ENCODE peak calls at places on chromosomes 7 and 10, in seven cellular contexts. G is stomach, E is tibial nerve, S is adrenal gland, X is suprapubic skin, T is lower leg skin, R is spleen. U is an unnamed sample.
A peak's percentile ranks its signal among the peaks of the same experiment; 100 is the strongest.

GRCh38 chr10:44864042-44864436 is 47.1 kb upstream of the TMEM72 start:
- DNase-seq in S (no peak), G (no peak), E (no peak), X (no peak), T (no peak), R (no peak), U (no peak)

GRCh38 chr7:132568962-132569361 is 7.3 kb downstream of the PLXNA4 start:
- DNase-seq in E (no peak), S (no peak), T (no peak), G (no peak), X (no peak), R (no peak), U (no peak)

GRCh38 chr10:123808873-123809272 is 82.7 kb downstream of the CPXM2 start:
- DNase-seq in S (no peak), R (no peak), T (no peak), X (no peak), E (no peak), G (no peak), U (no peak)

GRCh38 chr7:4682621-4683042 is 537 bp downstream of the FOXK1 start:
- DNase-seq in R (peak; percentile 93), E (no peak), X (no peak), G (peak; percentile 68), S (peak; percentile 79), T (no peak), U (peak; percentile 78)

GRCh38 chr10:12782537-12782936 is 219.0 kb downstream of the CCDC3 start:
- DNase-seq in E (no peak), S (peak; percentile 64), X (no peak), G (peak; percentile 47), R (no peak), T (no peak), U (peak; percentile 37)

GRCh38 chr7:18408461-18408860 is 87.1 kb upstream of the HDAC9 start:
- DNase-seq in R (no peak), G (no peak), X (no peak), E (no peak), T (no peak), S (no peak), U (no peak)

GRCh38 chr7:139725077-139725476 is 52.7 kb downstream of the HIPK2 start:
- DNase-seq in T (no peak), X (no peak), S (peak; percentile 52), G (no peak), E (no peak), R (no peak), U (no peak)

GRCh38 chr7:112204776-112205347 is 1.3 kb downstream of the DOCK4 start:
- DNase-seq in R (no peak), G (no peak), X (no peak), E (no peak), T (no peak), S (no peak), U (peak; percentile 16)

GRCh38 chr10:5608608-5609270 is 57.7 kb downstream of the ASB13 start:
- DNase-seq in E (no peak), S (peak; percentile 68), R (no peak), X (no peak), T (no peak), G (no peak), U (no peak)

GRCh38 chr10:5611899-5612680 is 54.3 kb downstream of the ASB13 start:
- DNase-seq in E (no peak), X (no peak), S (no peak), T (no peak), R (no peak), G (no peak), U (no peak)

GRCh38 chr10:5606864-5607263 is 59.5 kb downstream of the ASB13 start:
- DNase-seq in G (no peak), E (no peak), S (no peak), T (no peak), R (no peak), X (no peak), U (no peak)

GRCh38 chr10:5607594-5607993 is 58.8 kb downstream of the ASB13 start:
- DNase-seq in E (no peak), X (no peak), T (no peak), R (no peak), S (no peak), G (no peak), U (no peak)

DNA sequence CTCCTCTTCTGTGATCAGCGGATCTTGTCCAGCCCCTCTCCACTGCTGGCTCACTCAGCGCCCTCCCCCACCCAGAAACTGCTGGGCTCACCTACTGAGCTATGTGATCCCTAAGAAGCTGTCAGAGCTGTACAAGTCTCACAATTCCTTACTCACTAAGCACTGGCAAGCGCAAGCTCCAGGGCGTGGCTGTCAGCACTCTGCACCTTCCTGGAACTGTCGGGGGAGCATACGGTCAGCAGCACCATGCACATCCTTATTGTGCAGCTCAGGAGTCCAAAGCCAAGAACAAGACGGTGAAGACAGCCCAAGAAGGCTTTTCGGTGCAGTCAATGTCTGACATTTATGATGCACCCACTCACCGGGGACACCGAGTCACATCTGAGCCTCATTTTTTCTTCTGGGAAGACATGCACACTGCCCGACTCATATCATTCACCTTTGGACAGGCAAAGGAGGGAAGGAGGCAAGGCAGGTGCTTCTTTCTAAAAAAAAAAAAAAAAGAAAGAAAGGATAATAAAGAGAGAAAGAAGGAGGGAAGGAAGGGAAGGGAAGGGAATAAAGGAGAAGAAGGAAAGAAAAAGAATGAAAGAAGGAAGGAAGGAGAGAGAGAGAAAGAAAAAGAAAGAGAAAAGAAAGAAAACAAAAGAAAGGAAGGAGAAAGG is 56.3 kb downstream of the ASB13 start:
- DNase-seq in S (no peak), T (no peak), R (no peak), G (peak; percentile 73), E (no peak), X (no peak), U (peak; percentile 43)
- TF ChIP-seq POLR2A in S (no peak), T (no peak), R (no peak), G (no peak), E (no peak), X (no peak), U (no peak)

GRCh38 chr10:43111101-43111500 is 27.1 kb upstream of the CSGALNACT2 start:
- DNase-seq in X (no peak), G (no peak), E (no peak), T (no peak), S (no peak), R (no peak), U (no peak)

GRCh38 chr10:43110318-43111071 is 27.8 kb upstream of the CSGALNACT2 start:
- DNase-seq in S (no peak), R (no peak), E (no peak), X (no peak), T (no peak), G (no peak), U (peak; percentile 63)

GRCh38 chr10:43108951-43109350 is 29.3 kb upstream of the CSGALNACT2 start:
- DNase-seq in X (no peak), G (no peak), S (no peak), R (no peak), T (no peak), E (no peak), U (no peak)

GRCh38 chr10:43111921-43112607 is 26.2 kb upstream of the CSGALNACT2 start:
- DNase-seq in R (peak; percentile 72), G (no peak), T (no peak), S (no peak), X (no peak), E (no peak), U (no peak)

DNA sequence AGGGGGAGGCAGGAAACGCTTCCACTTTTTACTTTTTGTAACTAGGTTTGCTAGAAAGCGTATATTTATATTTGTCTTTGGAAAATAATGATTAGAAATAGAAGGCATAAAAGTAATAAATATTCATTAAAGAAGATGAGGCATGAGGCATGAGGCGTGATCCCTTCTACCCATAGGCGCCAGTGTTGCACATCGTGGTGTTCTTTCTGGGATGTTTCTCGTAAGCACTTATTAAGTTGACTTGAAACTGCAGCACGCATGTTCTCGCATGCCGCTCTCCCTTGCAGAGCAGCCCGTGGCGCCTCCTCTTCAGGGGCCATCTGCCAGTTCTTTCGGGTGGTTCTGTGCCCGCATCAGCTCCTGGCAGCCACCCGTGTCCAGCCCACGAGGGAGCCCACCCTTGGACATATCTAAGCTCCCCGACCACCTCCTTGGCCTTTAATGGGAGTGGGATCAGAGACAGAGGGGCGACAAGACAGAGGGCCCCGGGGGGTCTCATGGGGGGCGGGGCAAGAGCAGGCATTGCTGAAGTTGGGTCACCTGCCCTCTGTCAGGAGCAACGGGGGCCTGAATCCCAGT is 28.5 kb upstream of the CSGALNACT2 start:
- DNase-seq in E (no peak), S (no peak), R (no peak), X (no peak), G (no peak), T (no peak), U (no peak)
- TF ChIP-seq CTCF in E (no peak), S (no peak), R (no peak), X (no peak), G (no peak), T (no peak), U (no peak)

GRCh38 chr10:28807760-28808613 is 130.7 kb downstream of the BAMBI start:
- DNase-seq in G (no peak), R (no peak), X (no peak), S (peak; percentile 65), T (no peak), E (no peak), U (no peak)

GRCh38 chr10:28806481-28806880 is 129.2 kb downstream of the BAMBI start:
- DNase-seq in E (no peak), X (no peak), T (no peak), R (no peak), S (no peak), G (no peak), U (no peak)

GRCh38 chr10:28805390-28805789 is 128.1 kb downstream of the BAMBI start:
- DNase-seq in E (no peak), T (no peak), S (no peak), X (no peak), G (no peak), R (no peak), U (no peak)

GRCh38 chr10:28808693-28809092 is 131.4 kb downstream of the BAMBI start:
- DNase-seq in T (no peak), R (no peak), E (no peak), X (no peak), S (no peak), G (no peak), U (no peak)

GRCh38 chr10:28806951-28807759 is 129.8 kb downstream of the BAMBI start:
- DNase-seq in R (no peak), E (no peak), X (no peak), G (no peak), T (no peak), S (peak; percentile 62), U (no peak)
- H3K4me3 ChIP-seq in R (no peak overlapping the region), E (no peak overlapping the region), X (no peak overlapping the region), G (no peak overlapping the region), T (no peak overlapping the region), S (no peak overlapping the region), U (no peak overlapping the region)

GRCh38 chr10:70671619-70672164 is 614 bp upstream of the ADAMTS14 start:
- DNase-seq in S (no peak), T (no peak), E (no peak), G (no peak), R (no peak), X (no peak), U (no peak)

GRCh38 chr10:70672993-70673928 is 955 bp downstream of the ADAMTS14 start:
- DNase-seq in S (peak; percentile 67), X (no peak), E (no peak), G (no peak), T (no peak), R (no peak), U (peak; percentile 80)

GRCh38 chr10:70671229-70671588 is 1.1 kb upstream of the ADAMTS14 start:
- DNase-seq in R (no peak), S (no peak), X (no peak), T (no peak), E (no peak), G (no peak), U (no peak)

GRCh38 chr10:70673929-70674559 is 1.7 kb downstream of the ADAMTS14 start:
- DNase-seq in X (no peak), E (no peak), G (no peak), S (no peak), R (no peak), T (no peak), U (no peak)

GRCh38 chr10:70672165-70672992 is at the start of gene ADAMTS14:
- DNase-seq in R (peak; percentile 73), E (no peak), X (no peak), G (no peak), T (no peak), S (no peak), U (no peak)
- TF ChIP-seq POLR2A in R (no peak), E (no peak), X (no peak), G (no peak), T (no peak), S (no peak), U (no peak)